ENCODE peak calls at places on chromosomes 13 and 19, in eight cellular contexts. One of them, this sample, is unnamed. For H3K4me1, the result is how much of the 10 kb centered on the place peaks cover.

GRCh38 chr13:76029088-76029487 is 393.0 kb downstream of the LMO7 start:
- DNase-seq in H9: no peak
- DNase-seq in lower lobe of right lung: no peak
- DNase-seq in PC-9: no peak
- DNase-seq in ascending aorta: no peak
- DNase-seq in mesendoderm: no peak
- DNase-seq in upper lobe of left lung: no peak
- DNase-seq in GM12878: no peak
- DNase-seq in this sample: no peak

GRCh38 chr19:30649149-30649548 is 277.0 kb downstream of the ZNF536 start:
- DNase-seq in H9: no peak
- DNase-seq in lower lobe of right lung: no peak
- DNase-seq in PC-9: no peak
- DNase-seq in ascending aorta: no peak
- DNase-seq in mesendoderm: no peak
- DNase-seq in upper lobe of left lung: no peak
- DNase-seq in GM12878: no peak
- DNase-seq in this sample: no peak

GRCh38 chr13:107585466-107585865 is 629.9 kb downstream of the LIG4 start:
- DNase-seq in H9: no peak
- DNase-seq in lower lobe of right lung: no peak
- DNase-seq in PC-9: no peak
- DNase-seq in ascending aorta: no peak
- DNase-seq in mesendoderm: no peak
- DNase-seq in upper lobe of left lung: no peak
- DNase-seq in GM12878: no peak
- DNase-seq in this sample: peak

GRCh38 chr13:43815204-43815603 is 28.4 kb upstream of the ENOX1 start:
- DNase-seq in H9: no peak
- DNase-seq in lower lobe of right lung: no peak
- DNase-seq in PC-9: no peak
- DNase-seq in ascending aorta: no peak
- DNase-seq in mesendoderm: peak
- DNase-seq in upper lobe of left lung: no peak
- DNase-seq in GM12878: no peak
- DNase-seq in this sample: peak

GRCh38 chr19:19259741-19260140 is 13.4 kb downstream of the TM6SF2 start:
- DNase-seq in H9: peak
- DNase-seq in lower lobe of right lung: no peak
- DNase-seq in PC-9: peak
- DNase-seq in ascending aorta: no peak
- DNase-seq in mesendoderm: peak
- DNase-seq in upper lobe of left lung: no peak
- DNase-seq in GM12878: no peak
- DNase-seq in this sample: peak

GRCh38 chr19:29364224-29364726 is 151.3 kb upstream of the UQCRFS1 start:
- DNase-seq in H9: peak
- DNase-seq in lower lobe of right lung: no peak
- DNase-seq in PC-9: no peak
- DNase-seq in ascending aorta: no peak
- DNase-seq in mesendoderm: peak
- DNase-seq in upper lobe of left lung: no peak
- DNase-seq in GM12878: no peak
- DNase-seq in this sample: no peak

GRCh38 chr13:58704953-58705352 is 1073.4 kb downstream of the PCDH17 start:
- DNase-seq in H9: no peak
- DNase-seq in lower lobe of right lung: no peak
- DNase-seq in PC-9: no peak
- DNase-seq in ascending aorta: no peak
- DNase-seq in mesendoderm: no peak
- DNase-seq in upper lobe of left lung: no peak
- DNase-seq in GM12878: no peak
- DNase-seq in this sample: no peak

GRCh38 chr19:50497030-50497420 is 14.0 kb downstream of the JOSD2 start:
- DNase-seq in H9: no peak
- DNase-seq in lower lobe of right lung: peak
- DNase-seq in PC-9: no peak
- DNase-seq in ascending aorta: no peak
- DNase-seq in mesendoderm: no peak
- DNase-seq in upper lobe of left lung: no peak
- DNase-seq in GM12878: no peak
- DNase-seq in this sample: no peak

GRCh38 chr19:4660181-4660791 is 9.9 kb downstream of the MYDGF start:
- DNase-seq in H9: peak
- DNase-seq in lower lobe of right lung: no peak
- DNase-seq in PC-9: no peak
- DNase-seq in ascending aorta: no peak
- DNase-seq in mesendoderm: peak
- DNase-seq in upper lobe of left lung: no peak
- DNase-seq in GM12878: no peak
- DNase-seq in this sample: peak

GRCh38 chr19:55355213-55355821 is 798 bp upstream of the COX6B2 start:
- DNase-seq in H9: no peak
- DNase-seq in lower lobe of right lung: no peak
- DNase-seq in PC-9: no peak
- DNase-seq in ascending aorta: no peak
- DNase-seq in mesendoderm: no peak
- DNase-seq in upper lobe of left lung: no peak
- DNase-seq in GM12878: no peak
- DNase-seq in this sample: peak

GRCh38 chr19:33391631-33392249 is 18.2 kb downstream of the CEBPG start:
- DNase-seq in H9: no peak
- DNase-seq in lower lobe of right lung: no peak
- DNase-seq in PC-9: no peak
- DNase-seq in ascending aorta: no peak
- DNase-seq in mesendoderm: no peak
- DNase-seq in upper lobe of left lung: no peak
- DNase-seq in GM12878: no peak
- DNase-seq in this sample: no peak

GRCh38 chr19:33389574-33390119 is 16.1 kb downstream of the CEBPG start:
- DNase-seq in H9: no peak
- DNase-seq in lower lobe of right lung: no peak
- DNase-seq in PC-9: no peak
- DNase-seq in ascending aorta: no peak
- DNase-seq in mesendoderm: no peak
- DNase-seq in upper lobe of left lung: no peak
- DNase-seq in GM12878: no peak
- DNase-seq in this sample: no peak

GRCh38 chr19:33390908-33391630 is 17.6 kb downstream of the CEBPG start:
- DNase-seq in H9: no peak
- DNase-seq in lower lobe of right lung: no peak
- DNase-seq in PC-9: no peak
- DNase-seq in ascending aorta: no peak
- DNase-seq in mesendoderm: no peak
- DNase-seq in upper lobe of left lung: no peak
- DNase-seq in GM12878: no peak
- DNase-seq in this sample: no peak

GRCh38 chr19:33388817-33389573 is 15.5 kb downstream of the CEBPG start:
- DNase-seq in H9: no peak
- DNase-seq in lower lobe of right lung: no peak
- DNase-seq in PC-9: no peak
- DNase-seq in ascending aorta: no peak
- DNase-seq in mesendoderm: no peak
- DNase-seq in upper lobe of left lung: no peak
- DNase-seq in GM12878: no peak
- DNase-seq in this sample: no peak

GRCh38 chr19:33390120-33390907 is 16.8 kb downstream of the CEBPG start:
- DNase-seq in H9: no peak
- DNase-seq in lower lobe of right lung: peak
- DNase-seq in PC-9: no peak
- DNase-seq in ascending aorta: no peak
- DNase-seq in mesendoderm: no peak
- DNase-seq in upper lobe of left lung: peak
- DNase-seq in GM12878: no peak
- DNase-seq in this sample: peak
- H3K4me1 ChIP-seq in H9: under half
- H3K4me1 ChIP-seq in lower lobe of right lung: half or more
- H3K4me1 ChIP-seq in PC-9: under half
- H3K4me1 ChIP-seq in ascending aorta: under half
- H3K4me1 ChIP-seq in mesendoderm: under half
- H3K4me1 ChIP-seq in upper lobe of left lung: half or more
- H3K4me1 ChIP-seq in GM12878: under half
- H3K4me1 ChIP-seq in this sample: under half

GRCh38 chr13:73676550-73677040 is 457.6 kb downstream of the KLF12 start:
- DNase-seq in H9: no peak
- DNase-seq in lower lobe of right lung: no peak
- DNase-seq in PC-9: no peak
- DNase-seq in ascending aorta: no peak
- DNase-seq in mesendoderm: no peak
- DNase-seq in upper lobe of left lung: no peak
- DNase-seq in GM12878: no peak
- DNase-seq in this sample: no peak
- H3K27ac ChIP-seq in H9: no peak
- H3K27ac ChIP-seq in lower lobe of right lung: no peak
- H3K27ac ChIP-seq in PC-9: no peak
- H3K27ac ChIP-seq in ascending aorta: no peak
- H3K27ac ChIP-seq in mesendoderm: no peak
- H3K27ac ChIP-seq in upper lobe of left lung: no peak
- H3K27ac ChIP-seq in GM12878: no peak
- H3K27ac ChIP-seq in this sample: no peak

GRCh38 chr13:41941174-41941573 is 19.7 kb downstream of the VWA8 start:
- DNase-seq in H9: no peak
- DNase-seq in lower lobe of right lung: no peak
- DNase-seq in PC-9: no peak
- DNase-seq in ascending aorta: no peak
- DNase-seq in mesendoderm: peak
- DNase-seq in upper lobe of left lung: no peak
- DNase-seq in GM12878: no peak
- DNase-seq in this sample: no peak
- H3K4me1 ChIP-seq in H9: under half
- H3K4me1 ChIP-seq in lower lobe of right lung: under half
- H3K4me1 ChIP-seq in PC-9: under half
- H3K4me1 ChIP-seq in ascending aorta: under half
- H3K4me1 ChIP-seq in mesendoderm: under half
- H3K4me1 ChIP-seq in upper lobe of left lung: under half
- H3K4me1 ChIP-seq in GM12878: under half
- H3K4me1 ChIP-seq in this sample: under half

DNA sequence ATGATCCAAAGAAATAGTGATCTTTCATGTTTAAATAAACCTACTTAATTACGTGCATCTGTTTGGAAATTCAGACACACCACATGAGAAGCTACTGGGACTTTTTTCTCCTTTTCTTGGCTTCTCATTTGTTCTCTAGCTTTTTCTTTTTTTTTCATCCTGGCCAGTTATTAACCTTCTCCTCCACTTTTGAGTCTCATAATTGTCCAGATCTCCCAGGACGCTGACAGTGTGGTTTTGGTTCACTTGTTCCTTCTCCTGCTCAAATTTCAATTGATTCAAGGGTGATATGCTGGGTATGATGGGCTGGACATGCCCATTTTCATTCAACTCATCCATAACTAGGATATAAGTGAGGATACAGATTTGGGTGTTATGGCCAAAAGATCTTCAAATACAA is 152.3 kb downstream of the TM9SF2 start:
- DNase-seq in H9: no peak
- DNase-seq in lower lobe of right lung: no peak
- DNase-seq in PC-9: no peak
- DNase-seq in ascending aorta: no peak
- DNase-seq in mesendoderm: no peak
- DNase-seq in upper lobe of left lung: no peak
- DNase-seq in GM12878: no peak
- DNase-seq in this sample: no peak
- H3K27ac ChIP-seq in H9: no peak
- H3K27ac ChIP-seq in lower lobe of right lung: no peak
- H3K27ac ChIP-seq in PC-9: no peak
- H3K27ac ChIP-seq in ascending aorta: no peak
- H3K27ac ChIP-seq in mesendoderm: no peak
- H3K27ac ChIP-seq in upper lobe of left lung: no peak
- H3K27ac ChIP-seq in GM12878: no peak
- H3K27ac ChIP-seq in this sample: no peak

DNA sequence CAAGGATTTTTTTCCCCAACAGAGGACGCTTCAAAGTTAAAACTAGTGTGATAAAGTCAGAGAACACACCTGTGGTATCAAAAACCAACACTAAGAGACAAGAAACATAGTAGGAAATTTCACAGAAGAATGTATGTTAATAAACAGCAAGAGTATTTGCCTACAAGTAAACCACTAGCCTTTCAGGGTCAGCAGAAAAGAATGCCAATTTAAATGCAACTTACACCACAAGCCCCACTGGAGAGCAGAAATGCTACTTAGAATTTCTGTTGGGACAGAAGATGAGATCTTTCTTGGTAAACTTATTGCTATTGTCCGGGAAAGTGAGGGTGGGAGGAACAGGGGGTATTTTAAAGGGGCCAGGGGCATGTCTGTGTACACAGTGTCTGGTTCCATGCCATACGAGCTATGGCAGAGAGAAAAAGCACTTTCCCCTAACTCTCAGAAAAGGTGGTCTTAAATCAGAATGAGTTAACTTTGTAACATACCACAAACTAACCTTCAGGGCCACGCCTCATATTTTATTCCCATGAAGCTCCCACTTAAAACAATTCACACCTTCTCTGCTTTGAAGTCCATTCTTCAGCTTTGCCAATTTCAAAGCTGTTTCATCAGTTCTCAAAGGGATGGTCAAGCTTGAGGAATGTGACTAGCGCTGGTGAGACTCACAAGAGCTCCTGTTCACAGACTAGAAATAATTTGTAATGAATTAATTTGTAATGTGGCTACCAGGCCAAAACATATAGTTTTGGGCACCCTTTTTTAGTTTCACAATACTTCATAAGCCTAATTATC is 68.4 kb downstream of the STK24 start:
- DNase-seq in H9: no peak
- DNase-seq in lower lobe of right lung: no peak
- DNase-seq in PC-9: peak
- DNase-seq in ascending aorta: no peak
- DNase-seq in mesendoderm: peak
- DNase-seq in upper lobe of left lung: no peak
- DNase-seq in GM12878: no peak
- DNase-seq in this sample: no peak
- H3K4me1 ChIP-seq in H9: under half
- H3K4me1 ChIP-seq in lower lobe of right lung: half or more
- H3K4me1 ChIP-seq in PC-9: half or more
- H3K4me1 ChIP-seq in ascending aorta: under half
- H3K4me1 ChIP-seq in mesendoderm: under half
- H3K4me1 ChIP-seq in upper lobe of left lung: half or more
- H3K4me1 ChIP-seq in GM12878: half or more
- H3K4me1 ChIP-seq in this sample: half or more

DNA sequence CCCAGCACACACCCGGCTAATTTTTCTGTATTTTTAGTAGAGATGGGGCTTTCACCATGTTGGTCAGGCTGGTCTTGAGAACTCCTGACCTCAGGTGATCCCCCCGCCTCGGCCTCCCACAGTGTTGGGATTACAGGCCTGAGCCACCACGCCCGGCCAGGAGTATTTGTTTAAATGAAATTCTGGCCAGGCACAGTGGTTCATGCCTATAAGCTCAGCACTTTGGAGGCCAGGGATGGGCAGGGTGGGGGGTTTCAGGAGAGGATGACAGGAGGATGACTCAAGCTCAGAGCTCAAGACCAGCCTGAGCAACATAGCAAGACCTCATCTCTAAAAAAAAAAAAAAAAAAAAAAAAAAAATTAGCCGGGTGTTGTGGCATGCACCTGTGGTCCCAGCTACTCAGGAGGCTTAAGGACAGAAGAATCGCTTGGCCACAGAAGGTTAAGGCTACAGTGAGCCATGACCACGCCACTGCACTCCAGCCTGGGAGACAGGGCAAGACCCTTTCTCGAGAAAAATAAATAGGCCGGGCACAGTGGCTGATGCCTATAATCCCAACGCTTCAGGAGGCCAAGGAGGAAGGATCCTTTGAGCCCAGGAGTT is 8.2 kb upstream of the DHDH start:
- DNase-seq in H9: no peak
- DNase-seq in lower lobe of right lung: no peak
- DNase-seq in PC-9: no peak
- DNase-seq in ascending aorta: no peak
- DNase-seq in mesendoderm: peak
- DNase-seq in upper lobe of left lung: peak
- DNase-seq in GM12878: no peak
- DNase-seq in this sample: peak
- H3K27ac ChIP-seq in H9: no peak
- H3K27ac ChIP-seq in lower lobe of right lung: no peak
- H3K27ac ChIP-seq in PC-9: no peak
- H3K27ac ChIP-seq in ascending aorta: peak
- H3K27ac ChIP-seq in mesendoderm: no peak
- H3K27ac ChIP-seq in upper lobe of left lung: peak
- H3K27ac ChIP-seq in GM12878: no peak
- H3K27ac ChIP-seq in this sample: no peak